ENCODE peak calls at places on chromosome 16, in nine cellular contexts. G is stimulated activated CD4-positive, alpha-beta T cell treated with anti-CD3 and anti-CD28 coated beads, TNF-alpha, amount 100 ng/mL, for 48 hours; S is omental fat pad; T is GDM1; L is activated B cell treated with CpG ODN at 0.5 μM for 24 hours; P is HTR-8/SVneo; H is NCI-H1436; J is stimulated activated naive B cell treated with anti-CD40 and anti-IgM and Interleukin-4, amounts not matched to agents 10 μg/mL and 1 μg/mL and 100 μg/mL, for 72 hours; D is activated T-helper 9 cell treated with anti-CD3 and anti-CD28 coated beads, Interleukin-2, amount 50 U/mL, for 16 hours. A is an unnamed sample.

GRCh38 chr16:76970087-76970744 is 220.8 kb upstream of the MON1B start:
- DNase-seq in S (no peak), G (no peak), H (no peak), L (no peak), T (no peak), J (no peak), D (no peak), P (no peak), A (no peak)

GRCh38 chr16:86681440-86681838 is 103.1 kb downstream of the FOXL1 start:
- DNase-seq in P (no peak), J (no peak), H (no peak), T (no peak), D (no peak), S (no peak), L (no peak), G (no peak), A (no peak)

GRCh38 chr16:35574454-35575431 is 2115.3 kb downstream of the TP53TG3F start:
- DNase-seq in J (no peak), G (no peak), S (no peak), H (no peak), T (no peak), L (no peak), P (no peak), D (no peak), A (no peak)

GRCh38 chr16:67001726-67002125 is 13.3 kb downstream of the CES4A start:
- DNase-seq in H (no peak), T (no peak), D (no peak), J (no peak), S (no peak), P (no peak), L (no peak), G (no peak), A (no peak)

GRCh38 chr16:396605-397004 is 394 bp upstream of the NME4 start:
- DNase-seq in J (no peak), G (no peak), T (peak), H (peak), D (no peak), S (no peak), P (peak), L (no peak), A (no peak)

GRCh38 chr16:87203060-87203656 is 114.0 kb downstream of the C16orf95 start:
- DNase-seq in G (peak), J (peak), P (peak), T (peak), H (peak), L (no peak), D (no peak), S (no peak), A (peak)

GRCh38 chr16:68235105-68235881 is 634 bp downstream of the ESRP2 start:
- DNase-seq in T (no peak), D (no peak), L (no peak), S (no peak), H (no peak), G (no peak), J (no peak), P (no peak), A (no peak)

GRCh38 chr16:67177743-67178699 is 5.7 kb downstream of the MATCAP1 start:
- DNase-seq in G (no peak), D (peak), J (no peak), P (no peak), H (peak), T (no peak), S (no peak), L (no peak), A (no peak)

GRCh38 chr16:9297437-9298113 is 206.1 kb downstream of the HAPSTR1 start:
- DNase-seq in L (no peak), S (no peak), T (no peak), J (no peak), G (peak), D (no peak), P (peak), H (no peak), A (no peak)

GRCh38 chr16:66650707-66651473 is 45.7 kb downstream of the CMTM4 start:
- DNase-seq in H (peak), P (peak), S (peak), L (peak), D (peak), G (peak), T (peak), J (peak), A (peak)

A was measured in memory B cell.